ENCODE peak calls at places on chromosomes 11 and 22, in eight cellular contexts. B, V, C, A, H, Y, F and L are unnamed samples.

GRCh38 chr11:35235944-35236666 is 97.1 kb downstream of the CD44 start:
- DNase-seq in V (peak), H (no peak), F (no peak), B (no peak), Y (no peak), C (no peak), A (peak), L (peak)

GRCh38 chr11:48305923-48306322 is at the start of gene OR4S1:
- DNase-seq in F (no peak), Y (no peak), B (no peak), V (no peak), H (no peak), C (no peak), A (no peak), L (no peak)

GRCh38 chr11:134150195-134150903 is 73.4 kb downstream of the NCAPD3 start:
- DNase-seq in V (no peak), A (no peak), B (no peak), H (no peak), F (peak), Y (no peak), C (peak), L (no peak)

GRCh38 chr11:130915556-130916237 is 582 bp downstream of the SNX19 start:
- DNase-seq in V (no peak), A (no peak), B (no peak), Y (no peak), F (no peak), H (no peak), C (no peak), L (no peak)

GRCh38 chr11:66904981-66905521 is 48.2 kb downstream of the LRFN4 start:
- DNase-seq in B (no peak), A (no peak), F (no peak), H (no peak), C (no peak), Y (no peak), V (no peak), L (no peak)

GRCh38 chr11:73157141-73158010 is 15.3 kb upstream of the FCHSD2 start:
- DNase-seq in Y (peak), A (peak), C (no peak), V (peak), B (no peak), H (peak), F (no peak), L (peak)

GRCh38 chr22:43826142-43827093 is 14.3 kb upstream of the EFCAB6 start:
- DNase-seq in H (no peak), F (no peak), C (peak), V (peak), Y (no peak), B (no peak), A (peak), L (peak)

GRCh38 chr11:58998480-58999290 is 59.4 kb downstream of the GLYATL1 start:
- DNase-seq in V (no peak), H (peak), F (no peak), C (no peak), A (no peak), Y (no peak), B (no peak), L (no peak)

GRCh38 chr22:44402196-44403111 is 89.7 kb upstream of the SHISAL1 start:
- DNase-seq in V (no peak), H (no peak), C (no peak), A (no peak), B (peak), Y (no peak), F (no peak), L (no peak)

GRCh38 chr11:126716456-126717083 is 284.0 kb downstream of the KIRREL3 start:
- DNase-seq in Y (no peak), C (no peak), V (peak), B (peak), H (no peak), F (peak), A (peak), L (peak)
- TF ChIP-seq CTCF in Y (peak), C (peak), V (peak), B (no peak), H (peak), F (peak), A (peak), L (peak)

DNA sequence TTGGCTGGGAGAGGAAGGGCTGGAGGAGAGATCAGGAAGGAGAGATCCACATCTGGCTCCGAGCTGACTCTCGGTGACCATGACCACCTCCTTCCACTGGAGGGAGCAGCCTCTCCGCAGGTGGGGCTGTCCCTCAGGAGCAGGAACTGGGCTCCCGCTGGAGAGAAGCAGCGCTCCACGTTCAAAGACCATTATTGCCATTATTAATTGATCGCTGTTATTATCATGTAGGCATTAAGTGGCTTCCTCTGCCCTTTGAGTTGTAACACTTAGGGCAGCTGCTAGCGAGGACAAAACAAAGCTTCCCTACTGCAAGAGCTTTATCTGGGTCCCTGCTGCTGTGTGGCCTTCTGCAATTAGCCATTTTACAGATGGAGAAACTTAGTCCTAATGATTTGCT is 251.9 kb downstream of the ST3GAL4 start:
- DNase-seq in V (peak), H (peak), C (no peak), A (peak), F (peak), Y (no peak), B (no peak), L (peak)
- TF ChIP-seq CTCF in V (peak), H (peak), C (peak), A (peak), F (peak), Y (peak), B (no peak), L (peak)

GRCh38 chr11:100827934-100828661 is 141.0 kb downstream of the ARHGAP42 start:
- DNase-seq in A (peak), B (no peak), Y (no peak), C (no peak), F (no peak), V (no peak), H (peak), L (no peak)
- TF ChIP-seq CTCF in A (peak), B (no peak), Y (no peak), C (peak), F (no peak), V (no peak), H (peak), L (peak)

DNA sequence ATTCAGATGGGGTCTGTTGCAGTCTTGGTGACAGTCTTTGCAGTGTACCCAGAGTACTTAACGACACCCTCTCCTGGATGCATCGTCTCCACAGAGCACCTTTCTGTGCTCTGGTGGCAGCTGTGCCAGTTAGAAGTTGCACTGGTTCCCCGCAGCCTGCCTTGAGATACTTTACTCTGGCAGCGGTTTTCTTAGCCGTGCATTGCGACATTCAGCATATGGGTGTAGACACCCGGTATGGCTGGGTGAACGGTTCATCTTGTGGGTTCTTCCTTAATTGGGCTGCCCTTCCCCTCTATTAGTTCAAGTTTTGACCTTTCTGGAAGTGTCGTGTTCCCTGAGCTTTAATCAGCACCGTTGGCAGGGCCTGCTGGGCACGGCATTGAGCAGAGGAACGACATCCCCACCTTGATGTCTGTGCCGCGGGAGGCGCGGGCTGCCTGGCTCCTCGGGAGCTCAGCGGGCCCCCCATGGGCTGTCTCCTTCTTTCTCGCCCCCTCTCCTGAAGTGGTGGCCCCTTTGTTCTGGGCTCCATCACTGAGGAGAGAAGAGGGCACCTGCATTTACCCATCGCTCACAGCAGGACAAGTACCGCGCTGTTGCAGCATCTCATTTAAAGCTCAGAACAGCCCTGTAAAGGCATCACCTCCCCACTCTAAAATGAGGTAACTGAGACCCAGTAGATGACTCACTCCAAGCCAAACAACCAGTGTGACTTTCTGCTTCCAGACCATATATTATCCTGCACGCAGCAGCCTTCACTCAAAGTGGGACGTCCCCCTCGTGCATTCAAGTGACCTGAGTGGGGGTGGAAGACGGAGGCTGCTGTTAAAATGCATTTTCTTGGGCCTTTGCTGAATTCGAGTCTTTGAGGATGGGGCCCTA is 13.3 kb downstream of the FAM83F start:
- DNase-seq in F (no peak), V (no peak), H (no peak), B (no peak), C (no peak), Y (peak), A (no peak), L (no peak)
- TF ChIP-seq CTCF in F (no peak), V (no peak), H (no peak), B (no peak), C (no peak), Y (no peak), A (no peak), L (no peak)

DNA sequence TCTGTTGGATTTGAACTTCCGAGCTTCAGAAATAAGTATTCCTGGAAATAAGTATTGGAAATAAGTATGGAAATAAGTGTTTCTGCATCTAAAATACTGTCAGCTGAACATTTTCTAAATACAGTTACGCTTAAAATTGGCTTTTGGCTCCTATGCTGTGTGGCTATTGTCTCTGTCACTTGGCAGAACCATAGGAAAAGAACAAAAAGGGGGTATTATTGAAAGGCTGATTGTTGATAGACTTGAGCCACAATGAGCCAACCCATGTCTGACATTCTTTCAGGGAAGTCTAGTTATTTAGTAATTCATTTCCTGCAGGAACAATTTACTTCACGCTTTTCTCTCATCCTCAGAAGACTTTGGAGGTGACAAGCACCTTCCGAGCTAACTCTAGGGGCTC is 32.5 kb upstream of the LARGE1 start:
- DNase-seq in A (no peak), H (no peak), F (no peak), B (no peak), Y (no peak), C (no peak), V (no peak), L (no peak)
- TF ChIP-seq CTCF in A (no peak), H (no peak), F (no peak), B (no peak), Y (no peak), C (no peak), V (no peak), L (no peak)